ENCODE peak calls at places on chromosome 2, in four cellular contexts. T, C, K and M are unnamed samples. For H3K36me3, the result is how much of the 10 kb centered on the place peaks cover.

GRCh38 chr2:48227617-48228344 is 302.2 kb upstream of the STON1 start:
- DNase-seq in T (no peak), C (no peak), K (no peak), M (no peak)

GRCh38 chr2:15665943-15666460 is 74.3 kb downstream of the DDX1 start:
- DNase-seq in T (no peak), C (no peak), K (no peak), M (no peak)

GRCh38 chr2:183029219-183029618 is 9.0 kb downstream of the NCKAP1 start:
- DNase-seq in T (no peak), C (no peak), K (no peak), M (no peak)

GRCh38 chr2:7417845-7418244 is 500.6 kb downstream of the RNF144A start:
- DNase-seq in T (no peak), C (no peak), K (no peak), M (no peak)

GRCh38 chr2:43934567-43934966 is 61.2 kb downstream of the LRPPRC start:
- DNase-seq in T (no peak), C (no peak), K (no peak), M (no peak)

GRCh38 chr2:69271831-69272257 is 115.2 kb downstream of the GFPT1 start:
- DNase-seq in T (no peak), C (no peak), K (no peak), M (no peak)

GRCh38 chr2:45180033-45180746 is 170.9 kb upstream of the SIX2 start:
- DNase-seq in T (no peak), C (no peak), K (no peak), M (no peak)

GRCh38 chr2:235584269-235585007 is 90.6 kb downstream of the AGAP1 start:
- DNase-seq in T (no peak), C (no peak), K (no peak), M (no peak)

GRCh38 chr2:43399515-43400245 is 173.3 kb upstream of the ZFP36L2 start:
- DNase-seq in T (no peak), C (peak), K (no peak), M (no peak)

GRCh38 chr2:199742884-199743283 is 108.1 kb downstream of the FTCDNL1 start:
- DNase-seq in T (no peak), C (no peak), K (no peak), M (no peak)

GRCh38 chr2:169039702-169040101 is 8.6 kb upstream of the ABCB11 start:
- DNase-seq in T (no peak), C (no peak), K (no peak), M (no peak)

GRCh38 chr2:16394072-16394985 is 271.3 kb downstream of the CYRIA start:
- DNase-seq in T (peak), C (no peak), K (no peak), M (no peak)

GRCh38 chr2:26610504-26611335 is 30.4 kb downstream of the CIB4 start:
- DNase-seq in T (peak), C (peak), K (no peak), M (no peak)

GRCh38 chr2:161005170-161005569 is 155.1 kb upstream of the TANK start:
- DNase-seq in T (no peak), C (no peak), K (no peak), M (no peak)

GRCh38 chr2:172736419-172737174 is 952 bp downstream of the RAPGEF4 start:
- DNase-seq in T (no peak), C (no peak), K (no peak), M (no peak)

GRCh38 chr2:135916232-135916631 is 40.0 kb upstream of the MCM6 start:
- DNase-seq in T (peak), C (no peak), K (no peak), M (peak)

GRCh38 chr2:55871637-55872036 is 51.9 kb downstream of the EFEMP1 start:
- DNase-seq in T (no peak), C (no peak), K (no peak), M (no peak)

GRCh38 chr2:226483143-226483542 is 316.5 kb downstream of the IRS1 start:
- DNase-seq in T (no peak), C (no peak), K (no peak), M (no peak)

GRCh38 chr2:8168007-8168717 is 513.7 kb upstream of the ID2 start:
- DNase-seq in T (no peak), C (no peak), K (no peak), M (no peak)

GRCh38 chr2:225771691-225772090 is 372.2 kb downstream of the NYAP2 start:
- DNase-seq in T (no peak), C (no peak), K (no peak), M (no peak)

GRCh38 chr2:198499539-198499938 is 695.1 kb downstream of the PLCL1 start:
- DNase-seq in T (no peak), C (no peak), K (no peak), M (no peak)

GRCh38 chr2:30798536-30798991 is 8.7 kb downstream of the CAPN13 start:
- DNase-seq in T (no peak), C (no peak), K (no peak), M (no peak)

GRCh38 chr2:23497063-23497462 is 112.1 kb downstream of the KLHL29 start:
- DNase-seq in T (no peak), C (no peak), K (no peak), M (no peak)

GRCh38 chr2:119721904-119722303 is 37.8 kb upstream of the PTPN4 start:
- DNase-seq in T (peak), C (no peak), K (no peak), M (no peak)

GRCh38 chr2:204339212-204339715 is 206.0 kb upstream of the PARD3B start:
- DNase-seq in T (no peak), C (no peak), K (no peak), M (no peak)

GRCh38 chr2:74095629-74096028 is 52.1 kb downstream of the BOLA3 start:
- DNase-seq in T (no peak), C (no peak), K (no peak), M (no peak)

GRCh38 chr2:36486546-36487044 is 111.4 kb downstream of the FEZ2 start:
- DNase-seq in T (peak), C (no peak), K (no peak), M (no peak)

GRCh38 chr2:207260021-207260420 is 94.3 kb upstream of the KLF7 start:
- DNase-seq in T (no peak), C (no peak), K (no peak), M (no peak)

GRCh38 chr2:25315316-25315680 is 26.4 kb downstream of the DNMT3A start:
- DNase-seq in T (no peak), C (no peak), K (no peak), M (no peak)

GRCh38 chr2:136572335-136572734 is 193.0 kb upstream of the THSD7B start:
- DNase-seq in T (no peak), C (no peak), K (no peak), M (no peak)

GRCh38 chr2:174590928-174591648 is 6.5 kb downstream of the WIPF1 start:
- DNase-seq in T (no peak), C (no peak), K (no peak), M (no peak)

GRCh38 chr2:65300134-65300771 is 72.6 kb downstream of the ACTR2 start:
- DNase-seq in T (no peak), C (peak), K (peak), M (peak)

GRCh38 chr2:27901219-27901618 is 10.7 kb downstream of the BABAM2 start:
- DNase-seq in T (no peak), C (no peak), K (no peak), M (no peak)

DNA sequence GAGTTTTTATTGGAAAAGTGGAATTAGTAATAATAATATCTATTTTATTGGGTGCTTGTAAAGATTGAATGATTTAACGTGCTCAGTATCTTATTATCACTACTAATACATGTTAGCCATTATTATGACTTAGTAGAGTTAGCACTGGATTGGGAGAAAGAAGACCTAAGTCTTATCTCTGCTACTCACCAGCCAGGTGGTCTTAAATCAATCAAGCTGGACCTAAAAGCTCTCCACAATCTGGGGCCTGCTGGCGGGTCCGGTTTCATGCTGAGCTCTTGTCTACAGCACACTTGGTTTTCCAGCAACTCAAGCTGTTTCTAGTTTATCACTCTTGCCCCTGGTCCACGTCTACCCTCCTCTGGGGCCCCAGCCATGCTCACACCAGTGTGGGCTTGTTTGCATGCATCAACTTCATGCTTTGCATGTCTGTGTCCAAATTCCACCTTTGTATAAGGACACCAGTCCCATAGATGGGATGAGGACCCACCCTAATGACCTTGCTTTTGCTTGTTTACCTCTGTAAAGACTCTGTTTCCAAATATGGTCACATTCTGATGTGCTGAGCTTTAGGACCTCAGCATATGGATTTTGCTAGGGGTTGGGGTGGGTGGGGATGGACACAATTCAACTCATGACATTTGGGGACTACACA is 363.1 kb downstream of the LPIN1 start:
- DNase-seq in T (peak), C (no peak), K (no peak), M (no peak)
- TF ChIP-seq EP300 in T (peak), C (no peak), K (no peak), M (no peak)

DNA sequence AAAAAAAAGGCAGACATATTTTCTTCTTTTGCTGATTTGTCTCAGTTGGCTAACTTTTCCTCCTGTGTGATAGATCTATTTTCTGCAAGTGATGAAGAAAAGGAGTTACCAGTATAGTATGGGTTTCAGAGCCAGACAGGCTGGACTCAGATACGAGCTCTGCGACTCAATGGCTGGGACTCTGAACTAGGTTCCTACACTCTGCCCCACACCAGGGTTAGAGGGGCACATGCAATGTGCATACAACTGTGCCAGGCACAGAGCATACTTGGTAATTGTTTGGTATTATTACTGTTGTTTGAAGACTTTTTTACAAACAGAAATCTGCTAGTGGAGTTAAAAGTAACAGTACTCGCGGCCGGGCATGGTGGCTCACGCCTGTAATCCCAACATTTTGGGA is 21.8 kb downstream of the RNF149 start:
- DNase-seq in T (no peak), C (no peak), K (no peak), M (no peak)
- H3K36me3 ChIP-seq in T (under half), C (under half), K (under half), M (under half)

DNA sequence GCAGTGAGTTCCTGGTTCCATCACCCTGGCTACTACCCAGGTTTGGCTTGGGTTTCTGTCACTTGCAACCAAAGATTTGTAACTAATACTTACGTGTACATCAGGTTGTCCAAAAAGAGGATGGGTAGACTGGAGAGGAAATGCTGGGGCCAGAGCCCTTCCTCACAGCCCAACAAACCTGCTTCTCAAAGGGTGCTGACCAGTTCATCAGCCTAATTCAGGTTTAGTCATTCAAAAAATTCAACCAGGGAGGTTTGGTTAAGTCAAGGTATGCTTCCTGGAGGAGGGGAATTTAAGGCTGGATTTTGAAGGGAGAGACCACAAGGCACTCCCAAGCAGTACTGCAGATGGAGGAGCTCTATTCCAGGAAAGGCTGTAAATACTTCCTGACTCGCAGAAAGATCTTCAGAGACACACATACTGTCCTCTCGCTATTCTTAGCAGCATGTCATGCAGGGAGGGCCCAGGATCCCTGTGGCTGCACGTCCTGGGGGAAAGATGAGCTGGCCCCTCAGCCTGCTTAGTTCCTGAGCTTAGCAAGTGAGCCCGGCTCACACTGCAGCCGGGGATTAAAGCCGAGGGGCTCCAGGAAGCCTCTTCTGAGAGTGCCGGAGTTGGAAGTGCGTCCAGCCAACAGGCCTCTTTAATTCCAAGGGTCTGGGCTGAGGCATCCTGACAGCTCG is 40.0 kb upstream of the BIN1 start:
- DNase-seq in T (no peak), C (no peak), K (no peak), M (no peak)
- TF ChIP-seq POLR2A in T (no peak), C (no peak), K (no peak), M (no peak)

DNA sequence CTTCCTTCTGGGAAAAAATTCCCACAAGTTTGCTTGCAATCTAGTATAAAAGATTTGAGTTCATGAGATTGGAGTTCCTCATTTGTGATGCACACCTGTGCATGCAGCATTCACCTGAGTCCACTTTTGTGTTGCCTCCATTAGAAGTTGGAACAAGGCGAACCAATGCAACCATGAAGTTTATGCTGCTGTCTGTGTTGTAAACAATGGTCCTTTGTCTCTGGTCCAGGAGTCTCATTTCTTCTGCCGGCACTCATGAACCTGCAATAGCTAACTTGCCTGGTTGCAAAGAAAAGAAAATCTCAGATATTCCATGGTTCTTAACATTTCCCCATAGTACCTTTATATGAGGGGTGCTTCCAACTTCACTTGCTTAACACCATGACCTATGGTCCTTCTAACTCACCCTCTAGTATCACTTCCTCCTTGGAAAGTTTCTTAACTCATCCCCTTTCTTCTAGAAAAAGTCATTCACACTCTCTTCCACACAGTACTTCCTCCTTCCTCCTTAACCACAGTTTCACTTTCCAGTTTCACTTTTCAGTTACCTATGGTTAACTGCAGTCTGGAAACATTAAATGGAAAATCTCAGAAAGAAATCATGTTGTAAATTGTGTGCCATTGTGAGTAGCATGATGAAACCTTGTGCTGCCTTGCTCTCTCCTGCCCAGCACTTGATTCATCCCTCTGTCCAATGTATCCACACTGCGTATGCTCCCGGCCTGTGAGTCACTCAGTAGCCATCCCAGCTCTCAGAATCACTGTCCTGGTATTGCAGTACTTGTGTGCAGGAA is 128.8 kb upstream of the TRIB2 start:
- DNase-seq in T (no peak), C (peak), K (no peak), M (no peak)
- TF ChIP-seq EP300 in T (no peak), C (no peak), K (no peak), M (peak)

DNA sequence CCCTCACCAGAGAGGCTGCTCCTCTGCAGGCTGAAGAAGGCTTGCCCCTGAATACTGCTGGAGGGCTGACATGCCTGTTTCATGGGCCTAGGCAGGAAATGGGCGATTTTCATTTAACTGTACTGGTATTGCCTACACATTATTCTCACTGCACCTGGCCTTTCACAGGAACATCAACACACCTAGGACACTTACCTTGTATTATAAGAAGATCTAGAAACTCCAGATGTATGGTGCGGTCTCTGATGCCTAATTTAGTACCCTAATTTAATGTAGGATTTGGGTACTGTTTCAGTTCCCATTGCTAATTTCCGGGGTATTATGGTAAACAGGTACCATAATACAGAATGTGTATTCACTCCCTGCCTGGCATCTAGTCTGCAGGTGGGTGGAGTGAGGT is 146.0 kb downstream of the MYO1B start:
- DNase-seq in T (no peak), C (no peak), K (no peak), M (no peak)
- H3K36me3 ChIP-seq in T (under half), C (under half), K (under half), M (under half)

GRCh38 chr2:237483018-237483731 is 3.9 kb upstream of the MLPH start:
- DNase-seq in T (no peak), C (no peak), K (no peak), M (no peak)
- TF ChIP-seq POLR2A in T (no peak), C (no peak), K (no peak), M (no peak)